ENCODE peak calls at places on chromosomes 5 and 9, in six cellular contexts. G, I, E, H, K and S are unnamed samples. For H3K9me3, the result is how much of the 10 kb centered on the place peaks cover.

GRCh38 chr5:180809403-180810209 is 7.0 kb upstream of the MGAT1 start:
- DNase-seq in G (peak), I (peak), E (peak), H (peak), K (peak), S (peak)

GRCh38 chr9:114098660-114099522 is at the start of gene KIF12:
- DNase-seq in G (no peak), I (no peak), E (peak), H (peak), K (no peak), S (no peak)

GRCh38 chr9:84501587-84501986 is 161.0 kb upstream of the SLC28A3 start:
- DNase-seq in G (no peak), I (no peak), E (no peak), H (no peak), K (no peak), S (no peak)

GRCh38 chr5:179812997-179813607 is 6.4 kb upstream of the MGAT4B start:
- DNase-seq in G (no peak), I (no peak), E (no peak), H (no peak), K (no peak), S (no peak)

GRCh38 chr9:115514454-115514853 is 396.5 kb upstream of the TNC start:
- DNase-seq in G (no peak), I (no peak), E (no peak), H (no peak), K (no peak), S (no peak)

GRCh38 chr9:31210982-31211570 is 1173.4 kb upstream of the ACO1 start:
- DNase-seq in G (no peak), I (no peak), E (peak), H (no peak), K (peak), S (peak)

GRCh38 chr9:26210338-26210851 is 532.2 kb upstream of the TUSC1 start:
- DNase-seq in G (no peak), I (no peak), E (no peak), H (no peak), K (no peak), S (no peak)

GRCh38 chr5:34535944-34536628 is 120.0 kb upstream of the RAI14 start:
- DNase-seq in G (no peak), I (no peak), E (no peak), H (peak), K (no peak), S (no peak)

GRCh38 chr5:73747696-73748380 is 121.8 kb downstream of the ARHGEF28 start:
- DNase-seq in G (no peak), I (no peak), E (no peak), H (no peak), K (no peak), S (no peak)

GRCh38 chr5:99058466-99058865 is 129.7 kb upstream of the CHD1 start:
- DNase-seq in G (no peak), I (no peak), E (no peak), H (no peak), K (no peak), S (no peak)

GRCh38 chr9:14750871-14751270 is 28.3 kb upstream of the CER1 start:
- DNase-seq in G (no peak), I (no peak), E (no peak), H (no peak), K (no peak), S (no peak)

DNA sequence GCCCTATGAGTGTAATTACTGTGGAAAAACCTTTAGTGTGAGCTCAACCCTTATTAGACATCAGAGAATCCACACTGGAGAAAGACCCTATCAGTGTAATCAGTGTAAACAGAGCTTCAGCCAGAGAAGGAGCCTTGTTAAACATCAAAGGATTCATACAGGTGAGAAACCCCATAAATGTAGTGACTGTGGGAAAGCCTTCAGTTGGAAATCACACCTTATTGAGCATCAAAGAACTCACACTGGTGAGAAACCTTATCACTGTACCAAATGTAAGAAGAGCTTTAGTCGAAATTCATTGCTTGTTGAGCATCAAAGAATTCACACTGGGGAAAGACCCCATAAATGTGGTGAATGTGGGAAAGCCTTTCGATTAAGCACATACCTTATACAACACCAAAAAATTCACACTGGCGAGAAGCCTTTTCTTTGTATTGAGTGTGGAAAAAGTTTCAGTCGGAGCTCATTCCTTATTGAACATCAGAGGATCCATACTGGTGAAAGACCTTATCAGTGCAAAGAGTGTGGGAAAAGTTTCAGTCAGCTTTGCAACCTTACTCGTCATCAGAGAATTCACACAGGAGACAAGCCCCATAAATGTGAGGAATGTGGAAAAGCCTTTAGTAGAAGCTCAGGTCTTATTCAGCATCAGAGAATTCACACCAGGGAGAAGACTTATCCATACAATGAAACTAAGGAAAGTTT is 9.9 kb downstream of the ZNF189 start:
- DNase-seq in G (no peak), I (no peak), E (no peak), H (no peak), K (no peak), S (no peak)
- H3K9me3 ChIP-seq in G (under half), I (half or more), E (half or more), H (under half), K (half or more), S (under half)

GRCh38 chr5:54669285-54669684 is 151.7 kb downstream of the SNX18 start:
- DNase-seq in G (no peak), I (no peak), E (no peak), H (no peak), K (no peak), S (no peak)

GRCh38 chr5:54673523-54674225 is 156.1 kb downstream of the SNX18 start:
- DNase-seq in G (peak), I (no peak), E (peak), H (no peak), K (peak), S (peak)

GRCh38 chr5:54669845-54670635 is 152.5 kb downstream of the SNX18 start:
- DNase-seq in G (no peak), I (no peak), E (no peak), H (no peak), K (no peak), S (no peak)

GRCh38 chr5:54672867-54673266 is 155.3 kb downstream of the SNX18 start:
- DNase-seq in G (no peak), I (no peak), E (no peak), H (no peak), K (no peak), S (no peak)

GRCh38 chr5:54671111-54671531 is 153.6 kb downstream of the SNX18 start:
- DNase-seq in G (no peak), I (no peak), E (no peak), H (no peak), K (no peak), S (no peak)
- H3K9me3 ChIP-seq in G (under half), I (under half), E (under half), H (under half), K (under half), S (under half)

DNA sequence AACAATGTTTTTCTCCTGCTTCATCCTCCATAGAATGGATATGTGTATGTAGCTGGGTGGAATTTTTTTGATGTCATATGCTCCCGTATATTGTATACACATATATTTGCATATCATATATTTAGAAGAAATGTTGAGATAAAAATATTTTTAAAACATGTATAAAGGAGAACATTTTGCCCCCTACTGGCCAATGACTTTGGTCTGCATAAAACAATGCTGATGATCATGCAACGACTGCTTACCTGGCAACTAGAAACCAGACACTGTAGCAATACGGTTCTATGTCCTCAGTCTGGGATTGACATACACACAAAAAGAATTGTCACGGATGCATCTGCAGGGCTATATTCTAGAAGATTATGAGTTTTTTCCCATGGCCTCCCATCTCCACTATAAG is 503.6 kb downstream of the ELAVL2 start:
- DNase-seq in G (no peak), I (peak), E (no peak), H (peak), K (no peak), S (no peak)
- H3K9me3 ChIP-seq in G (under half), I (under half), E (under half), H (under half), K (under half), S (under half)

GRCh38 chr5:140808889-140809291 is 2.0 kb downstream of the PCDHA4 start:
- DNase-seq in G (no peak), I (no peak), E (peak), H (no peak), K (no peak), S (no peak)
- H3K9me3 ChIP-seq in G (under half), I (under half), E (under half), H (under half), K (under half), S (under half)

GRCh38 chr9:96813607-96814006 is 35.7 kb upstream of the ZNF510 start:
- DNase-seq in G (no peak), I (no peak), E (no peak), H (no peak), K (no peak), S (no peak)
- H3K9me3 ChIP-seq in G (under half), I (half or more), E (half or more), H (under half), K (under half), S (under half)

DNA sequence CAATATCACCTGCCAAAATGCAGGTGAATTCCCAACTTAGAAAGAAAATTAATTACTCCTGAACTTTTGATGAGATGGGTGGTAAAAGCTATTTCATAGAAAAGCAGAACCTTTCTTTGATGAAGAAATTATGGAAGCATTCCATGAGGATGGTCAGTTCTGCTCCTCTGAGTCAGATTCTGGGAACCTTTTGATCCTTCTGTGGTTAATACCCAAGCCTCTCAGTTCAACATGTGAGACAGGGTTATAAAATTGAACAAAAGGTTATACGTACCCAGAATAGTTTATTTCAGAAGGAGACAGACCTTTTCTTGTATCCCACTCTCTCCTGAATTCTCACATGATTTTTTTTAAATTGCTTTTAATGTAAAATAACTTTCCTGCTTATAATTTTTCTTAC is 767.6 kb upstream of the ADAMTS16 start:
- DNase-seq in G (no peak), I (no peak), E (no peak), H (no peak), K (no peak), S (no peak)
- H3K9me3 ChIP-seq in G (under half), I (under half), E (under half), H (under half), K (under half), S (under half)

GRCh38 chr5:174482549-174482948 is 241.8 kb upstream of the MSX2 start:
- DNase-seq in G (no peak), I (no peak), E (no peak), H (no peak), K (no peak), S (no peak)
- H3K9me3 ChIP-seq in G (under half), I (under half), E (under half), H (under half), K (under half), S (under half)